ENCODE peak calls at places on chromosomes 4 and X, in nine cellular contexts. A, U, C, F, J, H, O, M and P are unnamed samples.

GRCh38 chr4:111641813-111642579 is 503.3 kb upstream of the FAM241A start:
- DNase-seq in F (no peak), A (peak), H (no peak), O (no peak), M (peak), C (no peak), U (peak), J (peak), P (peak)

GRCh38 chrX:10106801-10107200 is 50.0 kb upstream of the CLCN4 start:
- DNase-seq in C (no peak), A (no peak), M (no peak), O (no peak), J (no peak), F (no peak), H (peak), U (no peak), P (no peak)

GRCh38 chr4:25608644-25609043 is 47.0 kb upstream of the SLC34A2 start:
- DNase-seq in H (no peak), M (no peak), O (no peak), F (no peak), J (no peak), U (no peak), A (no peak), C (no peak), P (no peak)

GRCh38 chrX:96568088-96568487 is 116.6 kb upstream of the DIAPH2 start:
- DNase-seq in M (no peak), J (no peak), A (no peak), O (no peak), F (no peak), C (no peak), U (no peak), H (no peak), P (no peak)

GRCh38 chr4:42492977-42493376 is 95.7 kb downstream of the SHISA3 start:
- DNase-seq in H (no peak), C (no peak), U (no peak), O (no peak), F (no peak), M (peak), A (no peak), J (no peak), P (no peak)

GRCh38 chrX:119218198-119218597 is 17.9 kb upstream of the PGRMC1 start:
- DNase-seq in F (no peak), U (peak), C (no peak), O (no peak), M (no peak), J (no peak), A (no peak), H (no peak), P (no peak)

GRCh38 chr4:74546020-74546419 is 101.1 kb downstream of the AREG start:
- DNase-seq in H (no peak), F (no peak), M (no peak), A (no peak), U (peak), J (no peak), O (no peak), C (no peak), P (no peak)

GRCh38 chr4:121192500-121192899 is 28.4 kb upstream of the TNIP3 start:
- DNase-seq in M (no peak), F (no peak), U (peak), J (peak), O (no peak), C (no peak), H (no peak), A (no peak), P (no peak)

GRCh38 chr4:99790796-99791617 is 25.6 kb upstream of the DAPP1 start:
- DNase-seq in M (no peak), O (no peak), F (no peak), H (no peak), A (no peak), C (no peak), J (no peak), U (peak), P (no peak)

GRCh38 chr4:24096603-24097002 is 206.8 kb upstream of the PPARGC1A start:
- DNase-seq in H (no peak), O (no peak), A (no peak), U (no peak), J (no peak), C (no peak), F (no peak), M (no peak), P (no peak)

GRCh38 chr4:41012308-41012707 is 202.0 kb downstream of the APBB2 start:
- DNase-seq in A (no peak), U (no peak), H (no peak), O (no peak), C (no peak), F (no peak), J (no peak), M (no peak), P (no peak)

GRCh38 chr4:5371415-5372190 is 320.3 kb downstream of the STK32B start:
- DNase-seq in U (peak), M (no peak), C (no peak), J (no peak), A (no peak), F (no peak), H (no peak), O (no peak), P (no peak)

GRCh38 chr4:174314770-174315169 is 31.1 kb downstream of the CEP44 start:
- DNase-seq in A (no peak), M (no peak), F (no peak), C (no peak), J (peak), U (peak), O (no peak), H (no peak), P (no peak)

GRCh38 chr4:35325908-35326453 is 918.3 kb downstream of the ARAP2 start:
- DNase-seq in F (no peak), J (no peak), C (no peak), H (no peak), U (no peak), A (no peak), O (no peak), M (no peak), P (no peak)

GRCh38 chr4:105966046-105966445 is 70.8 kb downstream of the NPNT start:
- DNase-seq in U (peak), F (no peak), M (no peak), H (no peak), A (no peak), O (no peak), C (no peak), J (no peak), P (no peak)

GRCh38 chrX:147899715-147900114 is 12.0 kb upstream of the FMR1 start:
- DNase-seq in F (no peak), M (no peak), H (no peak), U (no peak), O (no peak), J (no peak), C (no peak), A (no peak), P (no peak)

GRCh38 chr4:100540156-100540555 is 22.3 kb upstream of the EMCN start:
- DNase-seq in O (no peak), J (no peak), C (no peak), U (no peak), M (no peak), F (no peak), H (no peak), A (no peak), P (no peak)

GRCh38 chr4:67871867-67872266 is 11.9 kb downstream of the TMPRSS11D start:
- DNase-seq in O (no peak), C (no peak), F (no peak), U (peak), A (no peak), J (no peak), H (no peak), M (no peak), P (no peak)

GRCh38 chr4:1401409-1402020 is 4.7 kb downstream of the NKX1-1 start:
- DNase-seq in F (no peak), H (no peak), J (peak), C (no peak), O (no peak), A (no peak), U (no peak), M (no peak), P (peak)

GRCh38 chr4:176791591-176792347 is 953 bp downstream of the VEGFC start:
- DNase-seq in F (peak), M (no peak), J (peak), H (no peak), O (no peak), U (peak), A (no peak), C (no peak), P (no peak)

GRCh38 chrX:12701625-12702024 is 89.6 kb upstream of the PRPS2 start:
- DNase-seq in H (no peak), J (peak), M (peak), O (no peak), C (no peak), A (no peak), U (peak), F (no peak), P (no peak)

GRCh38 chr4:55993994-55994657 is 45.4 kb downstream of the CEP135 start:
- DNase-seq in H (no peak), U (no peak), C (peak), F (no peak), M (no peak), A (no peak), J (no peak), O (no peak), P (no peak)

GRCh38 chrX:124239324-124239723 is 93.1 kb upstream of the TEX13D start:
- DNase-seq in C (no peak), H (no peak), J (no peak), F (no peak), U (no peak), O (no peak), A (no peak), M (no peak), P (no peak)

GRCh38 chr4:74056858-74057562 is 18.5 kb upstream of the CXCL3 start:
- DNase-seq in O (no peak), J (no peak), C (no peak), F (no peak), A (no peak), H (no peak), M (no peak), U (peak), P (no peak)

GRCh38 chr4:111781611-111782010 is 363.6 kb upstream of the FAM241A start:
- DNase-seq in A (no peak), O (no peak), M (no peak), J (no peak), H (no peak), F (no peak), C (no peak), U (no peak), P (no peak)

GRCh38 chr4:3689006-3689405 is 77.2 kb upstream of the ADRA2C start:
- DNase-seq in O (no peak), U (no peak), J (no peak), F (no peak), A (no peak), M (no peak), H (no peak), C (no peak), P (no peak)